ENCODE peak calls at places on chromosomes 11 and 22, in seven cellular contexts. One of them, this sample, is unnamed.

GRCh38 chr11:126054882-126055281 is 7.8 kb downstream of the CDON start:
- DNase-seq in colonic mucosa: no peak
- DNase-seq in PC-3: no peak
- DNase-seq in uterus: no peak
- DNase-seq in Caco-2: no peak
- DNase-seq in lung: no peak
- DNase-seq in tibial artery: no peak
- DNase-seq in this sample: no peak

GRCh38 chr22:20571531-20572007 is 64.2 kb downstream of the MED15 start:
- DNase-seq in colonic mucosa: peak; percentile 46
- DNase-seq in PC-3: peak; percentile 7
- DNase-seq in uterus: no peak
- DNase-seq in Caco-2: no peak
- DNase-seq in lung: no peak
- DNase-seq in tibial artery: no peak
- DNase-seq in this sample: no peak

GRCh38 chr11:64569300-64569970 is 21.6 kb upstream of the SLC22A12 start:
- DNase-seq in colonic mucosa: no peak
- DNase-seq in PC-3: no peak
- DNase-seq in uterus: no peak
- DNase-seq in Caco-2: no peak
- DNase-seq in lung: no peak
- DNase-seq in tibial artery: peak; percentile 38
- DNase-seq in this sample: no peak

GRCh38 chr11:36065436-36065835 is 121.6 kb downstream of the LDLRAD3 start:
- DNase-seq in colonic mucosa: no peak
- DNase-seq in PC-3: no peak
- DNase-seq in uterus: no peak
- DNase-seq in Caco-2: no peak
- DNase-seq in lung: no peak
- DNase-seq in tibial artery: no peak
- DNase-seq in this sample: no peak

GRCh38 chr11:12175694-12176241 is 65.4 kb downstream of the MICAL2 start:
- DNase-seq in colonic mucosa: no peak
- DNase-seq in PC-3: peak; percentile 91
- DNase-seq in uterus: no peak
- DNase-seq in Caco-2: no peak
- DNase-seq in lung: no peak
- DNase-seq in tibial artery: no peak
- DNase-seq in this sample: peak; percentile 33

GRCh38 chr22:29480512-29481264 is 670 bp downstream of the NEFH start:
- DNase-seq in colonic mucosa: no peak
- DNase-seq in PC-3: no peak
- DNase-seq in uterus: no peak
- DNase-seq in Caco-2: no peak
- DNase-seq in lung: no peak
- DNase-seq in tibial artery: no peak
- DNase-seq in this sample: peak; percentile 54

GRCh38 chr11:126878892-126879291 is 121.7 kb downstream of the KIRREL3 start:
- DNase-seq in colonic mucosa: no peak
- DNase-seq in PC-3: no peak
- DNase-seq in uterus: no peak
- DNase-seq in Caco-2: no peak
- DNase-seq in lung: no peak
- DNase-seq in tibial artery: no peak
- DNase-seq in this sample: no peak

GRCh38 chr22:19764636-19765476 is 4.3 kb downstream of the TBX1 start:
- DNase-seq in colonic mucosa: no peak
- DNase-seq in PC-3: no peak
- DNase-seq in uterus: no peak
- DNase-seq in Caco-2: no peak
- DNase-seq in lung: no peak
- DNase-seq in tibial artery: no peak
- DNase-seq in this sample: no peak

GRCh38 chr11:124194696-124195418 is 11.7 kb downstream of the OR10D3 start:
- DNase-seq in colonic mucosa: peak; percentile 75
- DNase-seq in PC-3: peak; percentile 79
- DNase-seq in uterus: no peak
- DNase-seq in Caco-2: peak; percentile 62
- DNase-seq in lung: peak; percentile 49
- DNase-seq in tibial artery: peak; percentile 68
- DNase-seq in this sample: peak; percentile 12

GRCh38 chr11:93348931-93349330 is 18.4 kb downstream of the DEUP1 start:
- DNase-seq in colonic mucosa: no peak
- DNase-seq in PC-3: no peak
- DNase-seq in uterus: no peak
- DNase-seq in Caco-2: no peak
- DNase-seq in lung: no peak
- DNase-seq in tibial artery: no peak
- DNase-seq in this sample: no peak

GRCh38 chr11:73195191-73196007 is 22.7 kb upstream of the P2RY2 start:
- DNase-seq in colonic mucosa: peak; percentile 75
- DNase-seq in PC-3: peak; percentile 99
- DNase-seq in uterus: no peak
- DNase-seq in Caco-2: peak; percentile 93
- DNase-seq in lung: no peak
- DNase-seq in tibial artery: no peak
- DNase-seq in this sample: peak; percentile 99

GRCh38 chr11:3163241-3163981 is 1.7 kb downstream of the OSBPL5 start:
- DNase-seq in colonic mucosa: no peak
- DNase-seq in PC-3: no peak
- DNase-seq in uterus: no peak
- DNase-seq in Caco-2: no peak
- DNase-seq in lung: no peak
- DNase-seq in tibial artery: peak; percentile 65
- DNase-seq in this sample: no peak
- H3K4me1 ChIP-seq in colonic mucosa: peaks cover 16% of the 10 kb centered on the region
- H3K4me1 ChIP-seq in PC-3: no peaks in the 10 kb centered on the region
- H3K4me1 ChIP-seq in uterus: peaks cover 28% of the 10 kb centered on the region
- H3K4me1 ChIP-seq in Caco-2: no peaks in the 10 kb centered on the region
- H3K4me1 ChIP-seq in lung: peaks cover 35% of the 10 kb centered on the region
- H3K4me1 ChIP-seq in tibial artery: peaks cover 50% of the 10 kb centered on the region
- H3K4me1 ChIP-seq in this sample: no peaks in the 10 kb centered on the region

DNA sequence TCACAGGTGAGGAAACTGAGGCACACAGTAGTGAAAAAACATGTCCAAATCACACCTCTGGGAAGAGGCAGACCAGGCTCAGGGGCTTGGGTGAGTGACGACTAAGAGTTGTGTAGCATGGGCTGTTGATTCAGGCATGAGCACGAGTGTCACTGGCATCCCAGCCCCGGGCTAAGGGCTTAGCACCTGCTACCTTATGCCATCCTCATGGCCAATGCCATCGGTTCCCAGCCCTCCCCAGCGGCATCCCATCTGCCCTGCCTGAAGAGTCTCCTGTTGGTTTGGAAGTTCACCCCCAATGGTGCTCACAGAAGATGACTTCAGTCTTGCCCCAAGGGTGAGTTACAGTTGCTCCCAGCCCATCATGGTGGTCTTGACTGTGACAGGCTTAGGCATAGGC is 22.4 kb downstream of the MB start:
- DNase-seq in colonic mucosa: no peak
- DNase-seq in PC-3: no peak
- DNase-seq in uterus: no peak
- DNase-seq in Caco-2: no peak
- DNase-seq in lung: no peak
- DNase-seq in tibial artery: no peak
- DNase-seq in this sample: no peak
- H3K4me1 ChIP-seq in colonic mucosa: no peaks in the 10 kb centered on the region
- H3K4me1 ChIP-seq in PC-3: peaks cover 14% of the 10 kb centered on the region
- H3K4me1 ChIP-seq in uterus: peaks cover 8% of the 10 kb centered on the region
- H3K4me1 ChIP-seq in Caco-2: peaks cover 16% of the 10 kb centered on the region
- H3K4me1 ChIP-seq in lung: no peaks in the 10 kb centered on the region
- H3K4me1 ChIP-seq in tibial artery: no peaks in the 10 kb centered on the region
- H3K4me1 ChIP-seq in this sample: peaks cover 42% of the 10 kb centered on the region

DNA sequence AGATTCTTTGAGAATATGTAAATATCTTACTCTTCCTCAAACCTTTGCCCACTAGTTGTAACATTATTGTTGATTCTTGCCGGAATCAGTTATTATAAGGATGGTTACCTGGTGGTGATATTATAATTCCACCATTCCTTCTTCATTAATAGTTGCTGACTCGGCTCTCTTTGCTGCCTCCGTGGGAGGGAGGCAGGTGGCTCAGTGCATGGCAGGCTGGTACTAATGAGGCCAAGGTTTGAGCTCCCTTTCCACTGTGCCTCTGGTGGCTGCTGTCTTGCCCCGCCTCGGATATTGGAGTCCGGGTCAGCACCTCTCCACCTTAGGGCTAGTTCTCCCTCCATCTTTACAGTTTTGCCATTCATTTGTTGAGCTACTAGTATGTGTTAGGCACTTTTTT is 12.7 kb downstream of the CD6 start:
- DNase-seq in colonic mucosa: no peak
- DNase-seq in PC-3: no peak
- DNase-seq in uterus: no peak
- DNase-seq in Caco-2: no peak
- DNase-seq in lung: no peak
- DNase-seq in tibial artery: no peak
- DNase-seq in this sample: no peak
- H3K4me1 ChIP-seq in colonic mucosa: no peaks in the 10 kb centered on the region
- H3K4me1 ChIP-seq in PC-3: peaks cover 16% of the 10 kb centered on the region
- H3K4me1 ChIP-seq in uterus: no peaks in the 10 kb centered on the region
- H3K4me1 ChIP-seq in Caco-2: no peaks in the 10 kb centered on the region
- H3K4me1 ChIP-seq in lung: no peaks in the 10 kb centered on the region
- H3K4me1 ChIP-seq in tibial artery: no peaks in the 10 kb centered on the region
- H3K4me1 ChIP-seq in this sample: peaks cover 17% of the 10 kb centered on the region

GRCh38 chr11:85724750-85725465 is 38.9 kb upstream of the CCDC89 start:
- DNase-seq in colonic mucosa: no peak
- DNase-seq in PC-3: no peak
- DNase-seq in uterus: no peak
- DNase-seq in Caco-2: no peak
- DNase-seq in lung: no peak
- DNase-seq in tibial artery: no peak
- DNase-seq in this sample: no peak
- H3K4me1 ChIP-seq in colonic mucosa: no peaks in the 10 kb centered on the region
- H3K4me1 ChIP-seq in PC-3: peaks cover 42% of the 10 kb centered on the region
- H3K4me1 ChIP-seq in uterus: no peaks in the 10 kb centered on the region
- H3K4me1 ChIP-seq in Caco-2: peaks cover 13% of the 10 kb centered on the region
- H3K4me1 ChIP-seq in lung: no peaks in the 10 kb centered on the region
- H3K4me1 ChIP-seq in tibial artery: no peaks in the 10 kb centered on the region
- H3K4me1 ChIP-seq in this sample: peaks cover 32% of the 10 kb centered on the region

GRCh38 chr11:33690290-33691050 is 10.2 kb downstream of the C11orf91 start:
- DNase-seq in colonic mucosa: peak; percentile 54
- DNase-seq in PC-3: peak; percentile 97
- DNase-seq in uterus: peak; percentile 64
- DNase-seq in Caco-2: no peak
- DNase-seq in lung: no peak
- DNase-seq in tibial artery: peak; percentile 89
- DNase-seq in this sample: peak; percentile 79

GRCh38 chr11:33687733-33688479 is 12.7 kb downstream of the C11orf91 start:
- DNase-seq in colonic mucosa: peak; percentile 60
- DNase-seq in PC-3: peak; percentile 82
- DNase-seq in uterus: no peak
- DNase-seq in Caco-2: peak; percentile 56
- DNase-seq in lung: no peak
- DNase-seq in tibial artery: no peak
- DNase-seq in this sample: peak; percentile 61

GRCh38 chr11:33689506-33689905 is 11.1 kb downstream of the C11orf91 start:
- DNase-seq in colonic mucosa: no peak
- DNase-seq in PC-3: no peak
- DNase-seq in uterus: no peak
- DNase-seq in Caco-2: no peak
- DNase-seq in lung: no peak
- DNase-seq in tibial artery: no peak
- DNase-seq in this sample: peak; percentile 2

GRCh38 chr11:33691051-33691864 is 9.4 kb downstream of the C11orf91 start:
- DNase-seq in colonic mucosa: peak; percentile 60
- DNase-seq in PC-3: peak; percentile 78
- DNase-seq in uterus: no peak
- DNase-seq in Caco-2: no peak
- DNase-seq in lung: no peak
- DNase-seq in tibial artery: no peak
- DNase-seq in this sample: peak; percentile 51

GRCh38 chr11:33689089-33689488 is 11.5 kb downstream of the C11orf91 start:
- DNase-seq in colonic mucosa: no peak
- DNase-seq in PC-3: peak; percentile 90
- DNase-seq in uterus: no peak
- DNase-seq in Caco-2: no peak
- DNase-seq in lung: no peak
- DNase-seq in tibial artery: no peak
- DNase-seq in this sample: peak; percentile 90
- H3K4me1 ChIP-seq in colonic mucosa: peaks cover 15% of the 10 kb centered on the region
- H3K4me1 ChIP-seq in PC-3: peaks cover 60% of the 10 kb centered on the region
- H3K4me1 ChIP-seq in uterus: no peaks in the 10 kb centered on the region
- H3K4me1 ChIP-seq in Caco-2: peaks cover 14% of the 10 kb centered on the region
- H3K4me1 ChIP-seq in lung: peaks cover 19% of the 10 kb centered on the region
- H3K4me1 ChIP-seq in tibial artery: peaks cover 22% of the 10 kb centered on the region
- H3K4me1 ChIP-seq in this sample: peaks cover 68% of the 10 kb centered on the region

This sample was measured in PC-9.